ENCODE peak calls at places on chromosomes 11 and 22, in nine cellular contexts. One of them, this sample, is unnamed.

GRCh38 chr11:1263036-1263435 is 40.2 kb downstream of the MUC5B start:
- DNase-seq in kidney tubule cell: no peak
- DNase-seq in NCI-H1417: no peak
- DNase-seq in endodermal cell: no peak
- DNase-seq in stimulated activated CD4-positive, alpha-beta T cell treated with anti-CD3 and anti-CD28 coated beads, Interleukin-15, amount 100 ng/mL, for 24 hours: no peak
- DNase-seq in heart left ventricle: no peak
- DNase-seq in dermis blood vessel endothelial cell: no peak
- DNase-seq in EL: no peak
- DNase-seq in HAP-1: no peak
- DNase-seq in this sample: no peak

GRCh38 chr11:118607401-118608267 is at the start of gene PHLDB1:
- DNase-seq in kidney tubule cell: peak; percentile 75
- DNase-seq in NCI-H1417: peak; percentile 80
- DNase-seq in endodermal cell: peak; percentile 85
- DNase-seq in stimulated activated CD4-positive, alpha-beta T cell treated with anti-CD3 and anti-CD28 coated beads, Interleukin-15, amount 100 ng/mL, for 24 hours: peak; percentile 64
- DNase-seq in heart left ventricle: peak; percentile 81
- DNase-seq in dermis blood vessel endothelial cell: peak; percentile 82
- DNase-seq in EL: peak; percentile 77
- DNase-seq in HAP-1: peak; percentile 87
- DNase-seq in this sample: peak; percentile 53

GRCh38 chr11:29333993-29334780 is 682.6 kb downstream of the KCNA4 start:
- DNase-seq in kidney tubule cell: peak; percentile 82
- DNase-seq in NCI-H1417: peak; percentile 9
- DNase-seq in endodermal cell: peak; percentile 47
- DNase-seq in stimulated activated CD4-positive, alpha-beta T cell treated with anti-CD3 and anti-CD28 coated beads, Interleukin-15, amount 100 ng/mL, for 24 hours: no peak
- DNase-seq in heart left ventricle: no peak
- DNase-seq in dermis blood vessel endothelial cell: peak; percentile 75
- DNase-seq in EL: peak; percentile 78
- DNase-seq in HAP-1: no peak
- DNase-seq in this sample: peak; percentile 77

GRCh38 chr11:21289686-21290085 is 620.3 kb downstream of the NELL1 start:
- DNase-seq in kidney tubule cell: no peak
- DNase-seq in NCI-H1417: peak; percentile 19
- DNase-seq in endodermal cell: peak; percentile 62
- DNase-seq in stimulated activated CD4-positive, alpha-beta T cell treated with anti-CD3 and anti-CD28 coated beads, Interleukin-15, amount 100 ng/mL, for 24 hours: no peak
- DNase-seq in heart left ventricle: no peak
- DNase-seq in dermis blood vessel endothelial cell: no peak
- DNase-seq in EL: no peak
- DNase-seq in HAP-1: no peak
- DNase-seq in this sample: no peak

GRCh38 chr22:43956805-43957463 is 1.7 kb downstream of the SAMM50 start:
- DNase-seq in kidney tubule cell: no peak
- DNase-seq in NCI-H1417: no peak
- DNase-seq in endodermal cell: no peak
- DNase-seq in stimulated activated CD4-positive, alpha-beta T cell treated with anti-CD3 and anti-CD28 coated beads, Interleukin-15, amount 100 ng/mL, for 24 hours: no peak
- DNase-seq in heart left ventricle: no peak
- DNase-seq in dermis blood vessel endothelial cell: peak; percentile 76
- DNase-seq in EL: no peak
- DNase-seq in HAP-1: no peak
- DNase-seq in this sample: no peak

GRCh38 chr11:57566564-57567209 is 785 bp downstream of the UBE2L6 start:
- DNase-seq in kidney tubule cell: no peak
- DNase-seq in NCI-H1417: no peak
- DNase-seq in endodermal cell: no peak
- DNase-seq in stimulated activated CD4-positive, alpha-beta T cell treated with anti-CD3 and anti-CD28 coated beads, Interleukin-15, amount 100 ng/mL, for 24 hours: peak; percentile 13
- DNase-seq in heart left ventricle: no peak
- DNase-seq in dermis blood vessel endothelial cell: no peak
- DNase-seq in EL: peak; percentile 12
- DNase-seq in HAP-1: no peak
- DNase-seq in this sample: no peak

GRCh38 chr11:440065-441042 is 1.5 kb downstream of the ANO9 start:
- DNase-seq in kidney tubule cell: no peak
- DNase-seq in NCI-H1417: no peak
- DNase-seq in endodermal cell: no peak
- DNase-seq in stimulated activated CD4-positive, alpha-beta T cell treated with anti-CD3 and anti-CD28 coated beads, Interleukin-15, amount 100 ng/mL, for 24 hours: peak; percentile 41
- DNase-seq in heart left ventricle: peak; percentile 19
- DNase-seq in dermis blood vessel endothelial cell: peak; percentile 49
- DNase-seq in EL: no peak
- DNase-seq in HAP-1: no peak
- DNase-seq in this sample: peak; percentile 63

GRCh38 chr11:125074511-125075241 is 11.6 kb downstream of the SLC37A2 start:
- DNase-seq in kidney tubule cell: no peak
- DNase-seq in NCI-H1417: no peak
- DNase-seq in endodermal cell: no peak
- DNase-seq in stimulated activated CD4-positive, alpha-beta T cell treated with anti-CD3 and anti-CD28 coated beads, Interleukin-15, amount 100 ng/mL, for 24 hours: no peak
- DNase-seq in heart left ventricle: no peak
- DNase-seq in dermis blood vessel endothelial cell: no peak
- DNase-seq in EL: no peak
- DNase-seq in HAP-1: no peak
- DNase-seq in this sample: no peak

GRCh38 chr11:102158151-102158734 is 48.0 kb downstream of the YAP1 start:
- DNase-seq in kidney tubule cell: no peak
- DNase-seq in NCI-H1417: no peak
- DNase-seq in endodermal cell: no peak
- DNase-seq in stimulated activated CD4-positive, alpha-beta T cell treated with anti-CD3 and anti-CD28 coated beads, Interleukin-15, amount 100 ng/mL, for 24 hours: no peak
- DNase-seq in heart left ventricle: no peak
- DNase-seq in dermis blood vessel endothelial cell: no peak
- DNase-seq in EL: peak; percentile 30
- DNase-seq in HAP-1: no peak
- DNase-seq in this sample: peak; percentile 9

GRCh38 chr22:42919199-42919598 is 62.1 kb upstream of the ARFGAP3 start:
- DNase-seq in kidney tubule cell: peak; percentile 81
- DNase-seq in NCI-H1417: no peak
- DNase-seq in endodermal cell: peak; percentile 84
- DNase-seq in stimulated activated CD4-positive, alpha-beta T cell treated with anti-CD3 and anti-CD28 coated beads, Interleukin-15, amount 100 ng/mL, for 24 hours: peak; percentile 18
- DNase-seq in heart left ventricle: peak; percentile 31
- DNase-seq in dermis blood vessel endothelial cell: peak; percentile 36
- DNase-seq in EL: peak; percentile 44
- DNase-seq in HAP-1: no peak
- DNase-seq in this sample: no peak

GRCh38 chr11:85682330-85683305 is 3.4 kb downstream of the CCDC89 start:
- DNase-seq in kidney tubule cell: peak; percentile 63
- DNase-seq in NCI-H1417: no peak
- DNase-seq in endodermal cell: no peak
- DNase-seq in stimulated activated CD4-positive, alpha-beta T cell treated with anti-CD3 and anti-CD28 coated beads, Interleukin-15, amount 100 ng/mL, for 24 hours: peak; percentile 81
- DNase-seq in heart left ventricle: peak; percentile 78
- DNase-seq in dermis blood vessel endothelial cell: peak; percentile 55
- DNase-seq in EL: peak; percentile 66
- DNase-seq in HAP-1: no peak
- DNase-seq in this sample: peak; percentile 60

GRCh38 chr11:113951487-113951886 is 23.4 kb upstream of the HTR3A start:
- DNase-seq in kidney tubule cell: no peak
- DNase-seq in NCI-H1417: no peak
- DNase-seq in endodermal cell: peak; percentile 70
- DNase-seq in stimulated activated CD4-positive, alpha-beta T cell treated with anti-CD3 and anti-CD28 coated beads, Interleukin-15, amount 100 ng/mL, for 24 hours: no peak
- DNase-seq in heart left ventricle: no peak
- DNase-seq in dermis blood vessel endothelial cell: no peak
- DNase-seq in EL: no peak
- DNase-seq in HAP-1: no peak
- DNase-seq in this sample: no peak